ENCODE peak calls at places on chromosomes 1 and 21, in four cellular contexts. F, M, W and T are unnamed samples.

GRCh38 chr1:69246721-69247120 is 321.0 kb upstream of the LRRC7 start:
- DNase-seq in F (no peak), M (no peak), W (no peak), T (no peak)

GRCh38 chr1:61518670-61519400 is 206.1 kb downstream of the TM2D1 start:
- DNase-seq in W (no peak), F (no peak), M (no peak), T (no peak)

GRCh38 chr1:211359876-211360275 is 33.2 kb downstream of the TRAF5 start:
- DNase-seq in M (no peak), F (no peak), W (no peak), T (no peak)

GRCh38 chr1:13764933-13765332 is 64.9 kb downstream of the PRDM2 start:
- DNase-seq in F (no peak), W (no peak), M (no peak), T (no peak)

GRCh38 chr1:49356594-49356993 is 579.9 kb upstream of the BEND5 start:
- DNase-seq in F (no peak), M (no peak), W (no peak), T (no peak)

GRCh38 chr1:12159826-12160225 is 7.0 kb upstream of the TNFRSF1B start:
- DNase-seq in W (no peak), F (no peak), M (no peak), T (no peak)

GRCh38 chr1:31196685-31197084 is 43.0 kb downstream of the NKAIN1 start:
- DNase-seq in M (no peak), F (no peak), W (no peak), T (no peak)

GRCh38 chr1:236887081-236887480 is 92.0 kb downstream of the MTR start:
- DNase-seq in M (no peak), W (no peak), F (no peak), T (no peak)

GRCh38 chr1:162373541-162374375 is 2.9 kb downstream of the SPATA46 start:
- DNase-seq in M (peak), W (no peak), F (peak), T (no peak)

GRCh38 chr1:21468597-21468996 is 28.7 kb downstream of the NBPF3 start:
- DNase-seq in W (no peak), M (no peak), F (no peak), T (no peak)

GRCh38 chr1:216331211-216331610 is 92.0 kb downstream of the USH2A start:
- DNase-seq in F (no peak), W (no peak), M (no peak), T (no peak)

GRCh38 chr1:119718969-119719368 is 7.2 kb downstream of the PHGDH start:
- DNase-seq in M (no peak), W (no peak), F (no peak), T (no peak)

GRCh38 chr21:38910390-38911008 is 104.8 kb downstream of the ETS2 start:
- DNase-seq in F (no peak), M (no peak), W (no peak), T (no peak)

GRCh38 chr1:22366346-22366745 is 85.3 kb upstream of the ZBTB40 start:
- DNase-seq in F (no peak), M (no peak), W (no peak), T (no peak)

GRCh38 chr1:19074361-19074901 is 118.0 kb upstream of the IFFO2 start:
- DNase-seq in W (no peak), F (no peak), M (no peak), T (no peak)

GRCh38 chr1:79895573-79895972 is 889.0 kb upstream of the ADGRL4 start:
- DNase-seq in M (no peak), W (no peak), F (no peak), T (no peak)